ENCODE peak calls at places on chromosomes 16 and 17, in six cellular contexts. T is effector memory CD8-positive, alpha-beta T cell; Y is H7; D is memory B cell; V is stimulated activated CD4-positive, alpha-beta T cell treated with anti-CD3 and anti-CD28 coated beads, Interleukin-15, amount 100 ng/mL, for 48 hours; U is AG08395. I is an unnamed sample.

GRCh38 chr17:63193827-63194226 is 227.8 kb downstream of the TANC2 start:
- DNase-seq in T (no peak), Y (no peak), D (no peak), V (no peak), U (no peak), I (no peak)

GRCh38 chr17:43411369-43411677 is 12.5 kb downstream of the ARL4D start:
- DNase-seq in T (no peak), Y (no peak), D (no peak), V (no peak), U (no peak), I (no peak)

GRCh38 chr16:3609895-3610697 is 1.3 kb downstream of the SLX4 start:
- DNase-seq in T (no peak), Y (no peak), D (no peak), V (no peak), U (no peak), I (no peak)

GRCh38 chr17:81470270-81470943 is 42.2 kb downstream of the ACTG1 start:
- DNase-seq in T (no peak), Y (no peak), D (no peak), V (no peak), U (no peak), I (peak)

GRCh38 chr16:86379505-86379846 is 130.9 kb upstream of the FOXF1 start:
- DNase-seq in T (no peak), Y (no peak), D (no peak), V (no peak), U (peak), I (no peak)

GRCh38 chr16:48592839-48593429 is 17.0 kb downstream of the N4BP1 start:
- DNase-seq in T (no peak), Y (no peak), D (no peak), V (no peak), U (no peak), I (no peak)

GRCh38 chr16:63983401-63983800 is 1138.5 kb downstream of the CDH11 start:
- DNase-seq in T (no peak), Y (peak), D (no peak), V (no peak), U (no peak), I (no peak)

GRCh38 chr16:2520097-2520783 is at the start of gene AMDHD2:
- DNase-seq in T (peak), Y (peak), D (peak), V (peak), U (peak), I (peak)

GRCh38 chr16:17467923-17468540 is 2.7 kb downstream of the XYLT1 start:
- DNase-seq in T (no peak), Y (peak), D (no peak), V (peak), U (peak), I (peak)

GRCh38 chr16:11316331-11317015 is 28.8 kb upstream of the RMI2 start:
- DNase-seq in T (no peak), Y (peak), D (no peak), V (no peak), U (no peak), I (no peak)

GRCh38 chr17:35390663-35391062 is 17.2 kb upstream of the SLFN11 start:
- DNase-seq in T (no peak), Y (no peak), D (no peak), V (no peak), U (no peak), I (no peak)

GRCh38 chr16:11619327-11619851 is 32.7 kb upstream of the LITAF start:
- DNase-seq in T (peak), Y (no peak), D (no peak), V (no peak), U (no peak), I (peak)

GRCh38 chr17:30530346-30531025 is 53.3 kb downstream of the GOSR1 start:
- DNase-seq in T (no peak), Y (no peak), D (no peak), V (no peak), U (peak), I (no peak)

GRCh38 chr17:80937501-80938356 is 53.9 kb upstream of the CHMP6 start:
- DNase-seq in T (no peak), Y (no peak), D (no peak), V (no peak), U (no peak), I (no peak)

GRCh38 chr17:82611140-82612058 is 36.8 kb downstream of the WDR45B start:
- DNase-seq in T (no peak), Y (no peak), D (no peak), V (no peak), U (peak), I (no peak)

GRCh38 chr17:2724783-2725164 is 13.2 kb upstream of the CLUH start:
- DNase-seq in T (no peak), Y (peak), D (no peak), V (peak), U (peak), I (peak)

GRCh38 chr17:58176200-58176599 is 9.4 kb downstream of the OR4D2 start:
- DNase-seq in T (no peak), Y (peak), D (no peak), V (no peak), U (no peak), I (no peak)

GRCh38 chr16:53429221-53429943 is 4.9 kb upstream of the RBL2 start:
- DNase-seq in T (no peak), Y (no peak), D (no peak), V (no peak), U (peak), I (no peak)

GRCh38 chr16:31440511-31441184 is 1.9 kb downstream of the ZNF843 start:
- DNase-seq in T (no peak), Y (no peak), D (no peak), V (no peak), U (no peak), I (no peak)

GRCh38 chr17:80555266-80555665 is 10.6 kb downstream of the RPTOR start:
- DNase-seq in T (no peak), Y (no peak), D (no peak), V (no peak), U (no peak), I (no peak)

GRCh38 chr16:4688674-4689045 is 4.7 kb upstream of the NUDT16L1 start:
- DNase-seq in T (no peak), Y (no peak), D (no peak), V (no peak), U (no peak), I (no peak)

GRCh38 chr17:36485805-36486203 is 677 bp upstream of the ZNHIT3 start:
- DNase-seq in T (no peak), Y (peak), D (no peak), V (no peak), U (no peak), I (no peak)

GRCh38 chr17:35084987-35085386 is 21.5 kb upstream of the RFFL start:
- DNase-seq in T (no peak), Y (no peak), D (no peak), V (no peak), U (peak), I (no peak)